ENCODE peak calls at places on chromosomes 11 and 22, in six cellular contexts. O is HepG2, T is K562, N is SK-N-SH, V is GM12878, I is H1. W is an unnamed sample.

GRCh38 chr11:18324381-18324780 is 2.0 kb downstream of the GTF2H1 start:
- DNase-seq in O (no peak), T (no peak), V (no peak), I (no peak), N (no peak), W (no peak)

GRCh38 chr11:64490562-64491216 is 100.3 kb upstream of the SLC22A12 start:
- DNase-seq in T (no peak), V (no peak), N (no peak), I (no peak), O (no peak), W (no peak)

GRCh38 chr11:35040221-35040942 is 98.6 kb upstream of the CD44 start:
- DNase-seq in I (no peak), N (no peak), T (no peak), V (peak; percentile 84), O (no peak), W (no peak)

GRCh38 chr11:84164722-84165121 is 878.6 kb upstream of the CCDC90B start:
- DNase-seq in T (no peak), N (peak; percentile 4), O (no peak), I (no peak), V (no peak), W (no peak)

GRCh38 chr11:1072116-1072820 is 2.4 kb upstream of the MUC2 start:
- DNase-seq in V (no peak), I (no peak), T (peak; percentile 39), O (no peak), N (no peak), W (peak; percentile 32)

GRCh38 chr22:40462195-40462988 is 92.0 kb downstream of the SGSM3 start:
- DNase-seq in T (no peak), O (peak; percentile 9), V (no peak), I (no peak), N (no peak), W (no peak)

GRCh38 chr11:1049431-1049891 is 12.9 kb upstream of the MUC6 start:
- DNase-seq in T (no peak), V (no peak), I (no peak), O (no peak), N (no peak), W (no peak)

GRCh38 chr11:64224151-64224890 is 1.7 kb downstream of the TRPT1 start:
- DNase-seq in O (no peak), V (no peak), T (no peak), N (no peak), I (no peak), W (no peak)

GRCh38 chr11:76793834-76794291 is 10.7 kb downstream of the TSKU start:
- DNase-seq in T (no peak), O (no peak), V (no peak), I (no peak), N (no peak), W (no peak)

DNA sequence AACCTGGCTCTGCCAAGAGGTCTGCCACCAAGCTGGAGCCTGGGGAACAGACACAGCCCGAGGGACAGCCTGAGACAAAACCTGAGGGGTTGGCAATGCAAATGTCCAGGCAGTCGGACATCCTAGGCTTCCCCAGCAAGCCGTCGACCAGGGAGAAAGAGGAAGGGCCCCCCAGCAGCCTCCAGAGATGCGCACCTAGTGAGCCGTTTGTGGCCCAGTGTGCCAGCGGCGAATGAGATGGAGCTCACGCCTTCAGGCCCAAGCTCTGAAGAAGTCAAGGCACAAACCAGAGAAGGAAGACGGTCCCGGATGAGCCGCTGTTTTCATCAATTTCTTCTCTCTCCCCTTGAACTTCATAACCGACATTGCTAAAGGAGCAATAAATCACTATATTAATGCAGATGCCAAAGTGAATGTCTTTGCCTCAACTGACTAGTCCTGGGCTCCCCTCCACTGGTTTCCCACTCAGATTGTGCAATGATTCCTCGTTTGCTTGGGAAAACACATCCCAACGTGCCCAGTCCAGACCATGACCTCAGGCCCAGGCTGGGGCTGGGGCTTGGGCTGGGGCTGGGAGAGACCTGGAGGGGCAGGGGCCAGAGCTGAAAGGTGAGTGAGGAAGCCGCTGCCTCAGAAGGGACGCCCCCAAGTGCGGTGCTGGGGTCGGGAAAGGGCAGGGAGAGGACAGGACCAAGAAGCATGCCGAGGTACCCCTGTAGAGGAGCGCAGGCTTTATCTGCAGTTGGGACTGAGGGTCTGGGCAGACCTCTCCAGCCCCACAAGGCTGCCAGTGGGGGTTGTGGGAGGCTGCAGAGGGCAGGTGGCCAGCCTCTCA is 3.5 kb upstream of the DGCR2 start:
- DNase-seq in V (no peak), O (no peak), I (no peak), T (no peak), N (no peak), W (no peak)
- TF ChIP-seq MAX in V (no peak), O (no peak), I (no peak), T (no peak), N (no peak), W (no peak)

DNA sequence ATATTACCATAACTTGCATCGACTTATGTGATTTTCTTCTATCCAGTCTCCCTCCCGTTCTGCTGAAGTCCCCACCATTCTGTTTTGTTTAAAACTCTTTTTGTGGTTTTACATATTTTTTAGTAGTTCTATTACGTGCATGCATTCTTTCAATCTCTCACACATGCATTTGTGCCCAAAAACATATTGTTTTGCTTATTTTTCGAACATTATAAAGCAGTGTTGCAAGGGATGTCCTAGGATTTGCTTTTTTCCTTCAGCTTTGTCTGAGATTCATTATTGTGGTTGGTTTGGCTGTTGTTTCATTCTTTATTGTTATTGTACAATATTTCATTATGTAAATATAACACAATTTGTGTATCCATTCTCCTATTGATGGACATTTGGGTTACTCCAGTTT is 235.7 kb downstream of the DYNC2H1 start:
- DNase-seq in V (no peak), N (no peak), I (no peak), O (no peak), T (no peak), W (no peak)
- TF ChIP-seq SIN3A in V (no peak), N (no peak), I (no peak), O (no peak), T (no peak), W (no peak)

DNA sequence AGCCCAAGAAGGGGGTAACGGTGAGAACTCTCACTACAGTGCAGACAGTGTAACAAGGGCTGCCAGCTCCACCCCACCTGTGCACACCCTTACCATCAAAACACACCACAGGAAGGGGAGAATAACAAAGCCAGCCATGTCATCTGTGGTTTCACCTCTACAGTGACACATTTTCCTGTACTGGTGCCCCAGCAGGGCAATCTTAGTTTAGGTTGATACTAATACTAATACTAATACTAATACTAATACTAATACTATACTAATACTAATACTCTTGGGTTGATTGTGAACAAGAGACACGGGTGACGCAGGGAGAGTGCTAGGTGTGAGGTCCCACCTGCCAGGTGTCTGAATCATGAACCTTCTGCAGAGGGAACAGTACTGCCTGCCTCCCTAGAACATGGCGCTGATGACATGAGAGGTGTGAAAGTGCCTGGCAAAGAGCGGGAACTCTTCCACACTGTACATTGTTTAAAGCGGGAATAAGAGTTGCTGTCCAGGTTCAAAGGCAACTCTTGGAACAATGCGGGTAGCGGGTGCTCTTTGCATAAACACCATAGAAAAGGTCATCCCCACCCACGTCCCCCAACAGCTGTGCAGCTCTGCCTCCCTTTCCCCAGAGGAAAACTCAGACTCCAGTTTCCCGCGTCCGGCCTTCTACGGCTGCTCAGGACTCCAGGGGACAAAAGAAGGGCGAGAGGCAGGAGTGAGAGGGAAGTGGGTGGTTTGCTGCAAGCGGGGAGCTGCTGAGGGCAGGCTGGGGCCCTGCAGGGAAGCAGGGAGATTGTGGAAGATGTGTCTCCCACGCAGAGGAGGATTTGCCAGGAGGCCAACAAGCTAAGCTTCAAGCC is 25.0 kb upstream of the TMPRSS4 start:
- DNase-seq in I (no peak), V (peak; percentile 23), T (no peak), O (no peak), N (no peak), W (no peak)
- TF ChIP-seq MAX in I (peak; percentile 30), V (no peak), T (no peak), O (no peak), N (no peak), W (no peak)

GRCh38 chr11:65696802-65697552 is 15.1 kb upstream of the KAT5 start:
- DNase-seq in O (no peak), I (no peak), N (no peak), T (no peak), V (no peak), W (no peak)

GRCh38 chr11:65698205-65698604 is 13.8 kb upstream of the KAT5 start:
- DNase-seq in N (no peak), T (no peak), I (no peak), O (no peak), V (no peak), W (no peak)

GRCh38 chr11:65699306-65699705 is 12.7 kb upstream of the KAT5 start:
- DNase-seq in N (no peak), T (no peak), O (no peak), V (no peak), I (no peak), W (no peak)

GRCh38 chr11:65692367-65692766 is 19.7 kb upstream of the KAT5 start:
- DNase-seq in I (no peak), N (no peak), V (no peak), O (no peak), T (peak; percentile 36), W (no peak)

DNA sequence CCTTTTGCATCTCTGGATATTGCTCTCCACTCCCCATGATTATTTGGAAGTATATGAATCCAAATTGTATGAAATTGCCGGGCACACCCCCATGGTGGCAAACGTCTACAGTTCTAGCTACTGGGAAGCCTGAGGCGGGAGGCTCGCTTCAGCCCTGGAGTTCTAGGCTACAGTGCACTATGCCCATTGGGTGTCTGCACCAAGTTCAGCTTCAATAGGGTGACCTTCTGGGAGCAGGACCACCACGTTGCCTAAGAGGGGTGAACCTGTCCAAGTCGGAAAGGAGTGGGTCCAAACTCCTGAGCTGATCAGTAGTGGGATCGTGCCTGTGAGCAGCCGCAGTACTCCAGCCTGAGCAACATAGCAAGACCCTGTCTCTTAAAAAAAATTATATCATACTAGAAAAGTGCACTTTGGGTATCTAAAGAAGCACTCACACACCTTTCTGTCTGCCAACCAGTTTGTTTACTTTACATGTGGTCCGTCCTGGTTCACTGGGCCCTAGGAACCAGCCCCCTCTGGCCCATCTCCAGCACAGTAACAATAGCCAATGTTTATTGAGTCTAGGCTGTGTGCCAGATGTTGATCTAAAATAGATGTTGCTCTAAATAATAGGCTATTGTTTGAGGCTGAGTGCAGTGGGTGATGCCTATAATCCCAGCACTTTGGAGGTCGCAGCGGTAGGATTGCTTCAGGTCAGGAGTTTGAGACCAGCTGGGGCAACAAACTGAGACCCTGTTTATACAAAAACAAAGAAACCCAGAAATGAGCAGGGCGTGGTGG is 16.4 kb upstream of the KAT5 start:
- DNase-seq in I (no peak), V (no peak), O (peak; percentile 77), T (no peak), N (no peak), W (peak; percentile 26)
- TF ChIP-seq SIN3A in I (no peak), V (no peak), O (no peak), T (no peak), N (no peak), W (no peak)